ENCODE peak calls at places on chromosomes 11 and 22, in ten cellular contexts. One of them, this sample, is unnamed.

GRCh38 chr11:124763156-124763947 is 1.3 kb upstream of the ESAM start:
- DNase-seq in uterus: peak
- DNase-seq in CD8-positive, alpha-beta memory T cell: peak
- DNase-seq in aorta: peak
- DNase-seq in H1: no peak
- DNase-seq in dorsolateral prefrontal cortex: peak
- DNase-seq in cardiac fibroblast: peak
- DNase-seq in Karpas-422: peak
- DNase-seq in BJ: no peak
- DNase-seq in heart left ventricle: peak
- DNase-seq in this sample: peak

GRCh38 chr11:126246636-126247035 is 22.1 kb downstream of the SRPRA start:
- DNase-seq in aorta: no peak
- DNase-seq in heart left ventricle: no peak
- DNase-seq in BJ: no peak
- DNase-seq in CD8-positive, alpha-beta memory T cell: no peak
- DNase-seq in dorsolateral prefrontal cortex: no peak
- DNase-seq in cardiac fibroblast: peak
- DNase-seq in uterus: no peak
- DNase-seq in Karpas-422: no peak
- DNase-seq in H1: no peak
- DNase-seq in this sample: no peak

GRCh38 chr11:129075757-129076156 is 116.4 kb downstream of the ARHGAP32 start:
- DNase-seq in aorta: no peak
- DNase-seq in Karpas-422: no peak
- DNase-seq in dorsolateral prefrontal cortex: no peak
- DNase-seq in CD8-positive, alpha-beta memory T cell: no peak
- DNase-seq in H1: no peak
- DNase-seq in BJ: no peak
- DNase-seq in uterus: no peak
- DNase-seq in heart left ventricle: no peak
- DNase-seq in cardiac fibroblast: no peak
- DNase-seq in this sample: no peak

GRCh38 chr11:128902515-128903066 is 11.4 kb downstream of the KCNJ5 start:
- DNase-seq in BJ: no peak
- DNase-seq in dorsolateral prefrontal cortex: no peak
- DNase-seq in H1: no peak
- DNase-seq in CD8-positive, alpha-beta memory T cell: no peak
- DNase-seq in uterus: no peak
- DNase-seq in Karpas-422: no peak
- DNase-seq in cardiac fibroblast: no peak
- DNase-seq in heart left ventricle: no peak
- DNase-seq in aorta: peak
- DNase-seq in this sample: no peak

GRCh38 chr11:90784241-90784814 is 561.5 kb upstream of the CHORDC1 start:
- DNase-seq in dorsolateral prefrontal cortex: no peak
- DNase-seq in BJ: no peak
- DNase-seq in uterus: no peak
- DNase-seq in CD8-positive, alpha-beta memory T cell: no peak
- DNase-seq in cardiac fibroblast: no peak
- DNase-seq in H1: no peak
- DNase-seq in Karpas-422: no peak
- DNase-seq in aorta: no peak
- DNase-seq in heart left ventricle: no peak
- DNase-seq in this sample: no peak

GRCh38 chr11:124612567-124613245 is 1.5 kb downstream of the PANX3 start:
- DNase-seq in BJ: no peak
- DNase-seq in Karpas-422: no peak
- DNase-seq in cardiac fibroblast: peak
- DNase-seq in H1: no peak
- DNase-seq in uterus: no peak
- DNase-seq in CD8-positive, alpha-beta memory T cell: no peak
- DNase-seq in dorsolateral prefrontal cortex: no peak
- DNase-seq in heart left ventricle: no peak
- DNase-seq in aorta: no peak
- DNase-seq in this sample: no peak

GRCh38 chr11:134407923-134408322 is 4.1 kb downstream of the B3GAT1 start:
- DNase-seq in CD8-positive, alpha-beta memory T cell: no peak
- DNase-seq in uterus: no peak
- DNase-seq in heart left ventricle: no peak
- DNase-seq in Karpas-422: no peak
- DNase-seq in cardiac fibroblast: no peak
- DNase-seq in aorta: no peak
- DNase-seq in H1: no peak
- DNase-seq in BJ: no peak
- DNase-seq in dorsolateral prefrontal cortex: no peak
- DNase-seq in this sample: no peak

GRCh38 chr11:123213307-123213708 is 18.3 kb upstream of the CLMP start:
- DNase-seq in dorsolateral prefrontal cortex: no peak
- DNase-seq in CD8-positive, alpha-beta memory T cell: no peak
- DNase-seq in H1: no peak
- DNase-seq in BJ: no peak
- DNase-seq in cardiac fibroblast: no peak
- DNase-seq in aorta: no peak
- DNase-seq in heart left ventricle: no peak
- DNase-seq in Karpas-422: no peak
- DNase-seq in uterus: no peak
- DNase-seq in this sample: no peak

GRCh38 chr22:24424001-24424900 is 3.1 kb upstream of the ADORA2A start:
- DNase-seq in CD8-positive, alpha-beta memory T cell: peak
- DNase-seq in dorsolateral prefrontal cortex: no peak
- DNase-seq in BJ: no peak
- DNase-seq in cardiac fibroblast: no peak
- DNase-seq in H1: no peak
- DNase-seq in aorta: no peak
- DNase-seq in uterus: no peak
- DNase-seq in Karpas-422: peak
- DNase-seq in heart left ventricle: no peak
- DNase-seq in this sample: no peak

GRCh38 chr11:22343411-22344032 is 5.3 kb downstream of the SLC17A6 start:
- DNase-seq in CD8-positive, alpha-beta memory T cell: no peak
- DNase-seq in H1: no peak
- DNase-seq in Karpas-422: no peak
- DNase-seq in dorsolateral prefrontal cortex: no peak
- DNase-seq in aorta: no peak
- DNase-seq in heart left ventricle: no peak
- DNase-seq in cardiac fibroblast: no peak
- DNase-seq in BJ: no peak
- DNase-seq in uterus: no peak
- DNase-seq in this sample: no peak

GRCh38 chr11:1560618-1561251 is 11.3 kb downstream of the DUSP8 start:
- DNase-seq in H1: no peak
- DNase-seq in BJ: no peak
- DNase-seq in uterus: no peak
- DNase-seq in cardiac fibroblast: no peak
- DNase-seq in CD8-positive, alpha-beta memory T cell: no peak
- DNase-seq in Karpas-422: no peak
- DNase-seq in heart left ventricle: no peak
- DNase-seq in dorsolateral prefrontal cortex: no peak
- DNase-seq in aorta: no peak
- DNase-seq in this sample: no peak

GRCh38 chr11:34044664-34045485 is 6.7 kb upstream of the CAPRIN1 start:
- DNase-seq in H1: peak
- DNase-seq in dorsolateral prefrontal cortex: no peak
- DNase-seq in cardiac fibroblast: peak
- DNase-seq in BJ: peak
- DNase-seq in Karpas-422: no peak
- DNase-seq in heart left ventricle: no peak
- DNase-seq in uterus: no peak
- DNase-seq in CD8-positive, alpha-beta memory T cell: no peak
- DNase-seq in aorta: peak
- DNase-seq in this sample: no peak
- H3K4me3 ChIP-seq in H1: peak
- H3K4me3 ChIP-seq in dorsolateral prefrontal cortex: no peak
- H3K4me3 ChIP-seq in cardiac fibroblast: no peak
- H3K4me3 ChIP-seq in BJ: no peak
- H3K4me3 ChIP-seq in Karpas-422: peak
- H3K4me3 ChIP-seq in heart left ventricle: no peak
- H3K4me3 ChIP-seq in uterus: no peak
- H3K4me3 ChIP-seq in CD8-positive, alpha-beta memory T cell: no peak
- H3K4me3 ChIP-seq in aorta: no peak
- H3K4me3 ChIP-seq in this sample: no peak

GRCh38 chr11:58963551-58964075 is 24.3 kb downstream of the GLYATL1 start:
- DNase-seq in uterus: no peak
- DNase-seq in Karpas-422: no peak
- DNase-seq in cardiac fibroblast: peak
- DNase-seq in aorta: no peak
- DNase-seq in H1: peak
- DNase-seq in dorsolateral prefrontal cortex: no peak
- DNase-seq in heart left ventricle: no peak
- DNase-seq in BJ: peak
- DNase-seq in CD8-positive, alpha-beta memory T cell: no peak
- DNase-seq in this sample: peak
- H3K4me3 ChIP-seq in uterus: no peak
- H3K4me3 ChIP-seq in Karpas-422: no peak
- H3K4me3 ChIP-seq in cardiac fibroblast: no peak
- H3K4me3 ChIP-seq in aorta: no peak
- H3K4me3 ChIP-seq in H1: peak
- H3K4me3 ChIP-seq in dorsolateral prefrontal cortex: no peak
- H3K4me3 ChIP-seq in heart left ventricle: no peak
- H3K4me3 ChIP-seq in BJ: peak
- H3K4me3 ChIP-seq in CD8-positive, alpha-beta memory T cell: no peak
- H3K4me3 ChIP-seq in this sample: no peak

GRCh38 chr11:64229959-64230208 is 464 bp upstream of the DNAJC4 start:
- DNase-seq in CD8-positive, alpha-beta memory T cell: no peak
- DNase-seq in Karpas-422: no peak
- DNase-seq in BJ: no peak
- DNase-seq in cardiac fibroblast: no peak
- DNase-seq in dorsolateral prefrontal cortex: no peak
- DNase-seq in heart left ventricle: no peak
- DNase-seq in uterus: no peak
- DNase-seq in H1: no peak
- DNase-seq in aorta: no peak
- DNase-seq in this sample: no peak

GRCh38 chr11:64230985-64231365 is 627 bp downstream of the DNAJC4 start:
- DNase-seq in heart left ventricle: peak
- DNase-seq in BJ: no peak
- DNase-seq in CD8-positive, alpha-beta memory T cell: no peak
- DNase-seq in uterus: peak
- DNase-seq in Karpas-422: peak
- DNase-seq in H1: no peak
- DNase-seq in aorta: no peak
- DNase-seq in cardiac fibroblast: no peak
- DNase-seq in dorsolateral prefrontal cortex: no peak
- DNase-seq in this sample: no peak

GRCh38 chr11:64230209-64230984 is at the start of gene DNAJC4:
- DNase-seq in H1: no peak
- DNase-seq in uterus: peak
- DNase-seq in heart left ventricle: peak
- DNase-seq in cardiac fibroblast: peak
- DNase-seq in Karpas-422: peak
- DNase-seq in BJ: peak
- DNase-seq in aorta: peak
- DNase-seq in CD8-positive, alpha-beta memory T cell: peak
- DNase-seq in dorsolateral prefrontal cortex: peak
- DNase-seq in this sample: peak

GRCh38 chr11:64227405-64227956 is 1.4 kb downstream of the NUDT22 start:
- DNase-seq in uterus: peak
- DNase-seq in aorta: no peak
- DNase-seq in Karpas-422: no peak
- DNase-seq in BJ: no peak
- DNase-seq in dorsolateral prefrontal cortex: no peak
- DNase-seq in CD8-positive, alpha-beta memory T cell: no peak
- DNase-seq in H1: no peak
- DNase-seq in cardiac fibroblast: peak
- DNase-seq in heart left ventricle: no peak
- DNase-seq in this sample: no peak

GRCh38 chr11:64229090-64229958 is 1.0 kb upstream of the DNAJC4 start:
- DNase-seq in CD8-positive, alpha-beta memory T cell: no peak
- DNase-seq in aorta: no peak
- DNase-seq in BJ: no peak
- DNase-seq in heart left ventricle: peak
- DNase-seq in dorsolateral prefrontal cortex: no peak
- DNase-seq in cardiac fibroblast: no peak
- DNase-seq in Karpas-422: no peak
- DNase-seq in uterus: peak
- DNase-seq in H1: no peak
- DNase-seq in this sample: no peak
- H3K4me3 ChIP-seq in CD8-positive, alpha-beta memory T cell: peak
- H3K4me3 ChIP-seq in aorta: no peak
- H3K4me3 ChIP-seq in BJ: no peak
- H3K4me3 ChIP-seq in heart left ventricle: peak
- H3K4me3 ChIP-seq in dorsolateral prefrontal cortex: peak
- H3K4me3 ChIP-seq in cardiac fibroblast: no peak
- H3K4me3 ChIP-seq in Karpas-422: peak
- H3K4me3 ChIP-seq in uterus: peak
- H3K4me3 ChIP-seq in H1: peak
- H3K4me3 ChIP-seq in this sample: peak

GRCh38 chr11:44066732-44067131 is 662 bp downstream of the ACCS start:
- DNase-seq in heart left ventricle: no peak
- DNase-seq in BJ: peak
- DNase-seq in aorta: no peak
- DNase-seq in uterus: peak
- DNase-seq in cardiac fibroblast: peak
- DNase-seq in dorsolateral prefrontal cortex: no peak
- DNase-seq in Karpas-422: peak
- DNase-seq in CD8-positive, alpha-beta memory T cell: no peak
- DNase-seq in H1: no peak
- DNase-seq in this sample: no peak

GRCh38 chr11:44065851-44066731 is at the start of gene ACCS:
- DNase-seq in Karpas-422: peak
- DNase-seq in dorsolateral prefrontal cortex: peak
- DNase-seq in aorta: peak
- DNase-seq in CD8-positive, alpha-beta memory T cell: peak
- DNase-seq in H1: peak
- DNase-seq in uterus: peak
- DNase-seq in heart left ventricle: peak
- DNase-seq in cardiac fibroblast: peak
- DNase-seq in BJ: peak
- DNase-seq in this sample: no peak

GRCh38 chr11:44068180-44068579 is 2.1 kb downstream of the ACCS start:
- DNase-seq in aorta: no peak
- DNase-seq in dorsolateral prefrontal cortex: no peak
- DNase-seq in CD8-positive, alpha-beta memory T cell: no peak
- DNase-seq in BJ: no peak
- DNase-seq in cardiac fibroblast: no peak
- DNase-seq in Karpas-422: no peak
- DNase-seq in heart left ventricle: no peak
- DNase-seq in H1: no peak
- DNase-seq in uterus: no peak
- DNase-seq in this sample: no peak

GRCh38 chr11:44067266-44067665 is 1.2 kb downstream of the ACCS start:
- DNase-seq in Karpas-422: peak
- DNase-seq in aorta: no peak
- DNase-seq in heart left ventricle: no peak
- DNase-seq in BJ: no peak
- DNase-seq in uterus: no peak
- DNase-seq in H1: no peak
- DNase-seq in CD8-positive, alpha-beta memory T cell: no peak
- DNase-seq in cardiac fibroblast: no peak
- DNase-seq in dorsolateral prefrontal cortex: no peak
- DNase-seq in this sample: no peak

DNA sequence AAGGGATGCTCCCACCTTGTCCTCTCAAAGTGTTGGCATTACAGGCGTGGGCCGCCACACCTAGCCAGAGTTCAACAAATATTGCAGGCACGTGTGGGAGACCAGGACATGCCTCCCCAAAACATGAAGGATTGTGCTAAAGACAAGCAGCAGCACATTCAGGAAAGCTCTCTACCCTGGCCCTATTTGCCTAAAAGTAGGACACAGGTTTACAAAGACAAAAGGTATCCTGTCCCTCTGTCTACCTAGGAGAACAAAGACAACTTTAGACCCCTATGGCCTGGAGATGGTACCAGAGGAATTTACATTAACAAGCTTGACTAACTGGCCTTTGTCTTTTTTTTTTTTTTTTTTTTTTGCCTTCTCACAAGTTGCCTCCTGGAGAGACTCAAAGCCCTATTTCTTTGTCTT is 904 bp upstream of the ACCS start:
- DNase-seq in H1: peak
- DNase-seq in CD8-positive, alpha-beta memory T cell: no peak
- DNase-seq in BJ: no peak
- DNase-seq in dorsolateral prefrontal cortex: no peak
- DNase-seq in uterus: no peak
- DNase-seq in cardiac fibroblast: no peak
- DNase-seq in aorta: no peak
- DNase-seq in heart left ventricle: no peak
- DNase-seq in Karpas-422: peak
- DNase-seq in this sample: no peak
- H3K4me3 ChIP-seq in H1: peak
- H3K4me3 ChIP-seq in CD8-positive, alpha-beta memory T cell: no peak
- H3K4me3 ChIP-seq in BJ: no peak
- H3K4me3 ChIP-seq in dorsolateral prefrontal cortex: no peak
- H3K4me3 ChIP-seq in uterus: no peak
- H3K4me3 ChIP-seq in cardiac fibroblast: no peak
- H3K4me3 ChIP-seq in aorta: no peak
- H3K4me3 ChIP-seq in heart left ventricle: no peak
- H3K4me3 ChIP-seq in Karpas-422: peak
- H3K4me3 ChIP-seq in this sample: no peak

This sample was measured in WERI-Rb-1.